ENCODE peak calls at places on chromosomes 13 and 19, in nine cellular contexts. One of them, this sample, is unnamed.

GRCh38 chr13:109500146-109500773 is 286.1 kb downstream of the IRS2 start:
- DNase-seq in lower leg skin: no peak
- DNase-seq in IMR-90: peak
- DNase-seq in GM12891: no peak
- DNase-seq in H1: no peak
- DNase-seq in heart left ventricle: no peak
- DNase-seq in tibial nerve: no peak
- DNase-seq in A549: peak
- DNase-seq in prostate gland: no peak
- DNase-seq in this sample: peak

GRCh38 chr19:374183-374885 is 29.7 kb upstream of the MIER2 start:
- DNase-seq in lower leg skin: no peak
- DNase-seq in IMR-90: no peak
- DNase-seq in GM12891: no peak
- DNase-seq in H1: no peak
- DNase-seq in heart left ventricle: no peak
- DNase-seq in tibial nerve: no peak
- DNase-seq in A549: no peak
- DNase-seq in prostate gland: peak
- DNase-seq in this sample: no peak

GRCh38 chr19:1251233-1251502 is 2.8 kb downstream of the MIDN start:
- DNase-seq in lower leg skin: no peak
- DNase-seq in IMR-90: peak
- DNase-seq in GM12891: no peak
- DNase-seq in H1: no peak
- DNase-seq in heart left ventricle: peak
- DNase-seq in tibial nerve: peak
- DNase-seq in A549: peak
- DNase-seq in prostate gland: peak
- DNase-seq in this sample: peak

GRCh38 chr19:5392476-5392875 is 51.9 kb upstream of the PTPRS start:
- DNase-seq in lower leg skin: no peak
- DNase-seq in IMR-90: no peak
- DNase-seq in GM12891: no peak
- DNase-seq in H1: no peak
- DNase-seq in heart left ventricle: no peak
- DNase-seq in tibial nerve: no peak
- DNase-seq in A549: no peak
- DNase-seq in prostate gland: no peak
- DNase-seq in this sample: no peak

GRCh38 chr13:100828226-100828625 is 153.6 kb upstream of the TMTC4 start:
- DNase-seq in lower leg skin: no peak
- DNase-seq in IMR-90: no peak
- DNase-seq in GM12891: peak
- DNase-seq in H1: no peak
- DNase-seq in heart left ventricle: no peak
- DNase-seq in tibial nerve: no peak
- DNase-seq in A549: no peak
- DNase-seq in prostate gland: no peak
- DNase-seq in this sample: no peak

GRCh38 chr19:53193534-53194222 is 520 bp upstream of the ZNF665 start:
- DNase-seq in lower leg skin: no peak
- DNase-seq in IMR-90: no peak
- DNase-seq in GM12891: no peak
- DNase-seq in H1: no peak
- DNase-seq in heart left ventricle: no peak
- DNase-seq in tibial nerve: no peak
- DNase-seq in A549: no peak
- DNase-seq in prostate gland: no peak
- DNase-seq in this sample: no peak

GRCh38 chr13:114174529-114174941 is 4.5 kb upstream of the CFAP97D2 start:
- DNase-seq in lower leg skin: no peak
- DNase-seq in IMR-90: peak
- DNase-seq in GM12891: no peak
- DNase-seq in H1: no peak
- DNase-seq in heart left ventricle: no peak
- DNase-seq in tibial nerve: no peak
- DNase-seq in A549: no peak
- DNase-seq in prostate gland: no peak
- DNase-seq in this sample: no peak

GRCh38 chr19:4553775-4554174 is 5.7 kb downstream of the SEMA6B start:
- DNase-seq in lower leg skin: no peak
- DNase-seq in IMR-90: no peak
- DNase-seq in GM12891: no peak
- DNase-seq in H1: no peak
- DNase-seq in heart left ventricle: no peak
- DNase-seq in tibial nerve: no peak
- DNase-seq in A549: no peak
- DNase-seq in prostate gland: no peak
- DNase-seq in this sample: no peak

GRCh38 chr19:7426986-7427385 is 61.8 kb downstream of the PEX11G start:
- DNase-seq in lower leg skin: no peak
- DNase-seq in IMR-90: no peak
- DNase-seq in GM12891: no peak
- DNase-seq in H1: no peak
- DNase-seq in heart left ventricle: no peak
- DNase-seq in tibial nerve: no peak
- DNase-seq in A549: no peak
- DNase-seq in prostate gland: no peak
- DNase-seq in this sample: no peak

GRCh38 chr19:53977991-53978731 is 13.3 kb upstream of the CACNG6 start:
- DNase-seq in lower leg skin: peak
- DNase-seq in IMR-90: peak
- DNase-seq in GM12891: no peak
- DNase-seq in H1: peak
- DNase-seq in heart left ventricle: peak
- DNase-seq in tibial nerve: no peak
- DNase-seq in A549: peak
- DNase-seq in prostate gland: no peak
- DNase-seq in this sample: peak

DNA sequence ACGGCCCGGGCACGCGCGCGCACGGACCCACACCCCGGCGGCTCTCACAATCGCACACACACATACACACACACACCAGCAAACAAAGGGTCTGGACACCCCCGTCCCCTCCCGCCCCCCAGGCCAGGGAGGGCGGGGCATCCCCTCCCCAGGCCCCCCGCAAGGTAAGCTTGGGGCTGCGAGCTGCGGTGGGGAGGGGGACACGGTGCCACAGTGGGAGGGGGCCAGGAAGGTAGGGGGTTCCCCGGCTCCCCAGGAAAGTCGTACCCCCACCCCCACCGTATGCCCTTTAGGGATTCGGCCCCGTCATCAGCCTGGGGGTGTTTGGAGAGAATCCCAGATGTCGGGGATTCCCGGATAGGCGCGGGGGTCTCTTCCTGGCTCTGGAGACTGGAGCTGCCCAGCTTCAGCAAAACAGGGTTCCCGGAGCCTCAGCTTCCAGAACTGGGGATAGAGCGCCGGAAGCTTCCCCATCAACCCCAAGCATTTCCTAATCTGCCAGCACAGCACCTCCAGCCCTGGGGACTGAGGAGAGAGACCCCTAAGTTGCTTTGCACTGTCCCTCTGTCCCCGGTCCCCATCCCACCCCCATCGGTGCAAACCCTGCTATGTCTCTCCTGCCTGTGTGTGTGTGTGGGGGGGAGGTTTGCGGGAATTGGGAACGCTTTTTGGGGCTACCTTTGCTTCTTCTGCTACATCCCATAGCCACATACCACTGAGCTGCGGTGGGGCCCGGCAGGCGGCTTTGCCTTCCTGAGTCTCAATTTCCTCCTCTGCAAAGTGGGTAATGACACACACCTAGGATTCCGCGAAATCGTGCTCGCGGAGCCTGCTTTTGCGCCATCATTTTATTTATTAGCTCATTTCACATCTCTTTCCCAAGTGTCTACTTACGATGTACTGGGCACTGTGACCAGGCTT is 1.8 kb upstream of the CDC37 start:
- DNase-seq in lower leg skin: no peak
- DNase-seq in IMR-90: no peak
- DNase-seq in GM12891: no peak
- DNase-seq in H1: no peak
- DNase-seq in heart left ventricle: no peak
- DNase-seq in tibial nerve: no peak
- DNase-seq in A549: no peak
- DNase-seq in prostate gland: no peak
- DNase-seq in this sample: no peak
- TF ChIP-seq POLR2A in lower leg skin: no peak
- TF ChIP-seq POLR2A in IMR-90: no peak
- TF ChIP-seq POLR2A in GM12891: no peak
- TF ChIP-seq POLR2A in H1: no peak
- TF ChIP-seq POLR2A in heart left ventricle: no peak
- TF ChIP-seq POLR2A in tibial nerve: no peak
- TF ChIP-seq POLR2A in A549: no peak
- TF ChIP-seq POLR2A in prostate gland: no peak
- TF ChIP-seq POLR2A in this sample: no peak

GRCh38 chr19:39401549-39402416 is 4.9 kb upstream of the ZFP36 start:
- DNase-seq in lower leg skin: peak
- DNase-seq in IMR-90: peak
- DNase-seq in GM12891: no peak
- DNase-seq in H1: no peak
- DNase-seq in heart left ventricle: peak
- DNase-seq in tibial nerve: no peak
- DNase-seq in A549: peak
- DNase-seq in prostate gland: peak
- DNase-seq in this sample: peak
- TF ChIP-seq POLR2A in lower leg skin: no peak
- TF ChIP-seq POLR2A in IMR-90: no peak
- TF ChIP-seq POLR2A in GM12891: no peak
- TF ChIP-seq POLR2A in H1: no peak
- TF ChIP-seq POLR2A in heart left ventricle: no peak
- TF ChIP-seq POLR2A in tibial nerve: no peak
- TF ChIP-seq POLR2A in A549: peak
- TF ChIP-seq POLR2A in prostate gland: no peak
- TF ChIP-seq POLR2A in this sample: no peak

DNA sequence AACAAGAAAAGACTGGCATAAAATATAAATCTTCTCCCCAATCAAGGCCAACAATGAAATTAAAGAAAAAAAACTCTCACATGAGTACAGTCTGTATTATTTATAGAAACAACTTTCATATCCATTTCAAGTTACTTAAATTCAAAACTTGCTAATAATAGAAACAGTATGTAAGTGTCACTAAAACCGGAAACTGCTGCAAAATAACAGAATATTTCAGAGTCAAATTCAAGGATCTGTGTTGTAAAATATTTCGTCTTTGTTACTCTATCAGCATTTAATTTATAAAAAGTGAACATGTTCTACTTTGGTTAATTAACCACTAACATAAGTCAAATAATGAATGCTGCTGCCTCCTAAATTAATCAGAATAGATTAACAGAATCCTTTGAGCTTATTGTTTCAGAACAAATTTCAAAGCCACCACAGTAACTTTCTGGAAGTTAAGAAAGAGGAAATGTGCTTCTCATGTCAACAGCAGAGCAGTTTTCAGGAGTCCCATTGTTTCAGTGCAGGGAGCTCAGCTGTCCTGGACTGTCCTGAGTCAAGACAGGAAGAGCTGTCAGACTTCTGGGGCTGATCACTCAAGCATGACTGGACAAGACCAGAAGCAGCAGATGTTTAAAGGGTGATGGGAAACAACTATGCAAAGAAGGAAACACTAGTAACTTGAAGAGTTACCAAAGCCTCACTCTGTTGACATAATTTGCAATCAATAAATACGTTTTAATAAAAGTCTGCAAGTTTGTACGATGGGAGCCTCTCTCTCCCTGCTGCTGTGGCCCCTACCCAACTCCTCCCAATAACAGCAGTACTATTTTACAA is 76.9 kb downstream of the FOXO1 start:
- DNase-seq in lower leg skin: peak
- DNase-seq in IMR-90: no peak
- DNase-seq in GM12891: no peak
- DNase-seq in H1: no peak
- DNase-seq in heart left ventricle: peak
- DNase-seq in tibial nerve: no peak
- DNase-seq in A549: peak
- DNase-seq in prostate gland: peak
- DNase-seq in this sample: peak
- TF ChIP-seq POLR2A in lower leg skin: no peak
- TF ChIP-seq POLR2A in IMR-90: no peak
- TF ChIP-seq POLR2A in GM12891: no peak
- TF ChIP-seq POLR2A in H1: no peak
- TF ChIP-seq POLR2A in heart left ventricle: no peak
- TF ChIP-seq POLR2A in tibial nerve: no peak
- TF ChIP-seq POLR2A in A549: no peak
- TF ChIP-seq POLR2A in prostate gland: no peak
- TF ChIP-seq POLR2A in this sample: no peak

GRCh38 chr13:27969073-27969865 is at the start of gene CDX2:
- DNase-seq in lower leg skin: no peak
- DNase-seq in IMR-90: no peak
- DNase-seq in GM12891: no peak
- DNase-seq in H1: no peak
- DNase-seq in heart left ventricle: no peak
- DNase-seq in tibial nerve: no peak
- DNase-seq in A549: peak
- DNase-seq in prostate gland: no peak
- DNase-seq in this sample: no peak
- TF ChIP-seq POLR2A in lower leg skin: no peak
- TF ChIP-seq POLR2A in IMR-90: no peak
- TF ChIP-seq POLR2A in GM12891: no peak
- TF ChIP-seq POLR2A in H1: no peak
- TF ChIP-seq POLR2A in heart left ventricle: no peak
- TF ChIP-seq POLR2A in tibial nerve: no peak
- TF ChIP-seq POLR2A in A549: peak
- TF ChIP-seq POLR2A in prostate gland: no peak
- TF ChIP-seq POLR2A in this sample: no peak

DNA sequence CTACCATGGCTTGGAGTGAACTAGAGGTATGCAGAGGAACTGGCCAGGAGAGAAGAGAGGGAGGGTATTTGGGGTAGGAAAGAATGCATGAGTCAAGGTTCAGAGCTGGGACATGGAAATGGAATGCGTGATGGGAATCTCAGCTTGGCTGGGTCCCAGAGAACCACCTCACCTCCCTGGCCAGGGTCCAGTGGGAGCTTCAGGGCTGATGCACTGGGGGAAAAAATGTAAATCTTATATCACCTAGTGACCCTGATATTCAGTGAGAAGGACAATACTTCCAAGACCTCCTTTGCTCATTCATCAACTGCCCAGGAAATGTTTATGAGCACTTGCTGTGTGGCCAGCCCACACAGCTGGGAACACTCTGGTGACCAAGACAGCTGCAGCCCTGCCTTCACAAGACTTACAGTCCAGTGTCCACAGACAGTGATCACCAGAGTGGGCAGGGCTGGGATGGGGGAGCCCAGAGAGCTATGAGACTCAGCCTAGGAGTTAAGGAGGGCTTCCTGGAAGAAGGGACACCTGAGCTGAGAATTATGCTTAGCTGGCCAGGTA is 12.8 kb downstream of the IGSF23 start:
- DNase-seq in lower leg skin: no peak
- DNase-seq in IMR-90: peak
- DNase-seq in GM12891: no peak
- DNase-seq in H1: no peak
- DNase-seq in heart left ventricle: no peak
- DNase-seq in tibial nerve: no peak
- DNase-seq in A549: peak
- DNase-seq in prostate gland: no peak
- DNase-seq in this sample: no peak
- TF ChIP-seq POLR2A in lower leg skin: no peak
- TF ChIP-seq POLR2A in IMR-90: no peak
- TF ChIP-seq POLR2A in GM12891: no peak
- TF ChIP-seq POLR2A in H1: no peak
- TF ChIP-seq POLR2A in heart left ventricle: no peak
- TF ChIP-seq POLR2A in tibial nerve: no peak
- TF ChIP-seq POLR2A in A549: no peak
- TF ChIP-seq POLR2A in prostate gland: no peak
- TF ChIP-seq POLR2A in this sample: no peak

GRCh38 chr19:18344546-18344945 is 4.1 kb downstream of the PGPEP1 start:
- DNase-seq in lower leg skin: no peak
- DNase-seq in IMR-90: no peak
- DNase-seq in GM12891: no peak
- DNase-seq in H1: no peak
- DNase-seq in heart left ventricle: no peak
- DNase-seq in tibial nerve: no peak
- DNase-seq in A549: no peak
- DNase-seq in prostate gland: no peak
- DNase-seq in this sample: no peak
- TF ChIP-seq POLR2A in lower leg skin: no peak
- TF ChIP-seq POLR2A in IMR-90: no peak
- TF ChIP-seq POLR2A in GM12891: no peak
- TF ChIP-seq POLR2A in H1: no peak
- TF ChIP-seq POLR2A in heart left ventricle: no peak
- TF ChIP-seq POLR2A in tibial nerve: no peak
- TF ChIP-seq POLR2A in A549: no peak
- TF ChIP-seq POLR2A in prostate gland: no peak
- TF ChIP-seq POLR2A in this sample: no peak